ENCODE peak calls at places on chromosomes 13 and 19, in four cellular contexts. Z is A549, C is HCT116, Q is ascending aorta. A is an unnamed sample.

GRCh38 chr19:45040059-45040767 is 1.4 kb downstream of the CLASRP start:
- DNase-seq in Z (no peak), C (no peak), Q (no peak), A (no peak)

GRCh38 chr13:33284916-33285315 is 639 bp downstream of the STARD13 start:
- DNase-seq in Z (no peak), C (no peak), Q (no peak), A (no peak)

GRCh38 chr19:32669205-32669785 is 5.7 kb downstream of the ANKRD27 start:
- DNase-seq in Z (no peak), C (no peak), Q (no peak), A (no peak)

GRCh38 chr19:11005521-11005920 is 44.7 kb downstream of the SMARCA4 start:
- DNase-seq in Z (no peak), C (no peak), Q (no peak), A (no peak)

GRCh38 chr19:29079331-29079730 is 133.6 kb downstream of the UQCRFS1 start:
- DNase-seq in Z (no peak), C (no peak), Q (no peak), A (no peak)

GRCh38 chr13:81606074-81606473 is 1265.1 kb upstream of the SPRY2 start:
- DNase-seq in Z (no peak), C (no peak), Q (no peak), A (no peak)

GRCh38 chr13:31675521-31675953 is 63.8 kb upstream of the RXFP2 start:
- DNase-seq in Z (no peak), C (no peak), Q (no peak), A (peak)

GRCh38 chr19:37938379-37938778 is 31.4 kb downstream of the SIPA1L3 start:
- DNase-seq in Z (no peak), C (no peak), Q (no peak), A (no peak)

GRCh38 chr19:39262496-39262895 is 5.7 kb upstream of the IFNL2 start:
- DNase-seq in Z (no peak), C (no peak), Q (no peak), A (no peak)

GRCh38 chr13:64746845-64747244 is 2483.3 kb downstream of the PCDH9 start:
- DNase-seq in Z (no peak), C (no peak), Q (no peak), A (no peak)

GRCh38 chr13:20456737-20457136 is 68.9 kb downstream of the CRYL1 start:
- DNase-seq in Z (no peak), C (no peak), Q (no peak), A (no peak)

GRCh38 chr19:30648321-30648720 is 276.1 kb downstream of the ZNF536 start:
- DNase-seq in Z (no peak), C (no peak), Q (no peak), A (peak)

GRCh38 chr13:37058801-37059135 is 720 bp downstream of the SUPT20H start:
- DNase-seq in Z (no peak), C (no peak), Q (no peak), A (no peak)

GRCh38 chr19:56840452-56841193 is at the start of the genes PEG3 and ZIM2:
- DNase-seq in Z (no peak), C (no peak), Q (peak), A (no peak)

GRCh38 chr13:100440756-100441421 is 147.7 kb downstream of the GGACT start:
- DNase-seq in Z (no peak), C (no peak), Q (no peak), A (peak)

GRCh38 chr19:48967346-48968178 is 2.5 kb downstream of the FTL start:
- DNase-seq in Z (peak), C (no peak), Q (no peak), A (peak)

GRCh38 chr13:27455331-27455855 is 5.0 kb upstream of the MTIF3 start:
- DNase-seq in Z (no peak), C (no peak), Q (no peak), A (peak)

GRCh38 chr19:1169921-1170885 is 3.9 kb downstream of the SBNO2 start:
- DNase-seq in Z (no peak), C (no peak), Q (no peak), A (peak)

GRCh38 chr19:1690570-1691307 is 38.3 kb upstream of the TCF3 start:
- DNase-seq in Z (no peak), C (no peak), Q (no peak), A (peak)

GRCh38 chr19:11377237-11377636 is 2.8 kb downstream of the SWSAP1 start:
- DNase-seq in Z (peak), C (no peak), Q (no peak), A (peak)

GRCh38 chr13:30869491-30869890 is 36.6 kb upstream of the MEDAG start:
- DNase-seq in Z (no peak), C (no peak), Q (no peak), A (peak)

GRCh38 chr19:12695090-12695489 is 1.3 kb downstream of the FBXW9 start:
- DNase-seq in Z (no peak), C (no peak), Q (no peak), A (no peak)

GRCh38 chr19:46898731-46899130 is 37.9 kb downstream of the ARHGAP35 start:
- DNase-seq in Z (no peak), C (no peak), Q (no peak), A (peak)

GRCh38 chr19:53424968-53425597 is 6.7 kb upstream of the ZNF761 start:
- DNase-seq in Z (peak), C (no peak), Q (peak), A (peak)

GRCh38 chr13:60411464-60411863 is 14.4 kb downstream of the TDRD3 start:
- DNase-seq in Z (no peak), C (no peak), Q (no peak), A (no peak)

GRCh38 chr19:17977073-17977472 is 10.2 kb downstream of the KCNN1 start:
- DNase-seq in Z (no peak), C (no peak), Q (no peak), A (no peak)

GRCh38 chr13:95137096-95137495 is 164.2 kb downstream of the ABCC4 start:
- DNase-seq in Z (no peak), C (no peak), Q (no peak), A (no peak)

GRCh38 chr13:110570886-110571285 is 9.4 kb upstream of the RAB20 start:
- DNase-seq in Z (no peak), C (no peak), Q (no peak), A (no peak)

GRCh38 chr13:80334582-80335260 is 6.2 kb downstream of the SPRY2 start:
- DNase-seq in Z (no peak), C (no peak), Q (no peak), A (no peak)

GRCh38 chr19:35027851-35028599 is 2.2 kb upstream of the SCN1B start:
- DNase-seq in Z (peak), C (no peak), Q (no peak), A (peak)

GRCh38 chr19:30719189-30719990 is 347.2 kb downstream of the ZNF536 start:
- DNase-seq in Z (peak), C (no peak), Q (no peak), A (peak)

GRCh38 chr13:75418997-75419396 is 63.0 kb downstream of the TBC1D4 start:
- DNase-seq in Z (no peak), C (no peak), Q (no peak), A (no peak)

GRCh38 chr13:81275666-81276258 is 934.8 kb upstream of the SPRY2 start:
- DNase-seq in Z (no peak), C (no peak), Q (no peak), A (no peak)

GRCh38 chr13:74136089-74136658 is 2.0 kb upstream of the KLF12 start:
- DNase-seq in Z (peak), C (no peak), Q (no peak), A (peak)

GRCh38 chr19:21260164-21260847 is 68.9 kb downstream of the ZNF708 start:
- DNase-seq in Z (no peak), C (no peak), Q (no peak), A (no peak)

GRCh38 chr19:21256722-21257121 is 72.5 kb downstream of the ZNF708 start:
- DNase-seq in Z (peak), C (peak), Q (no peak), A (no peak)
- TF ChIP-seq CTCF in Z (peak), C (peak), Q (no peak), A (peak)

GRCh38 chr19:3719868-3720532 is 11.8 kb downstream of the TJP3 start:
- DNase-seq in Z (no peak), C (no peak), Q (no peak), A (no peak)

GRCh38 chr19:3720533-3720917 is 12.3 kb downstream of the TJP3 start:
- DNase-seq in Z (peak), C (no peak), Q (no peak), A (no peak)

GRCh38 chr19:3721131-3721899 is 13.1 kb downstream of the TJP3 start:
- DNase-seq in Z (peak), C (peak), Q (no peak), A (peak)

GRCh38 chr19:3712663-3713531 is 4.7 kb downstream of the TJP3 start:
- DNase-seq in Z (peak), C (peak), Q (no peak), A (no peak)

DNA sequence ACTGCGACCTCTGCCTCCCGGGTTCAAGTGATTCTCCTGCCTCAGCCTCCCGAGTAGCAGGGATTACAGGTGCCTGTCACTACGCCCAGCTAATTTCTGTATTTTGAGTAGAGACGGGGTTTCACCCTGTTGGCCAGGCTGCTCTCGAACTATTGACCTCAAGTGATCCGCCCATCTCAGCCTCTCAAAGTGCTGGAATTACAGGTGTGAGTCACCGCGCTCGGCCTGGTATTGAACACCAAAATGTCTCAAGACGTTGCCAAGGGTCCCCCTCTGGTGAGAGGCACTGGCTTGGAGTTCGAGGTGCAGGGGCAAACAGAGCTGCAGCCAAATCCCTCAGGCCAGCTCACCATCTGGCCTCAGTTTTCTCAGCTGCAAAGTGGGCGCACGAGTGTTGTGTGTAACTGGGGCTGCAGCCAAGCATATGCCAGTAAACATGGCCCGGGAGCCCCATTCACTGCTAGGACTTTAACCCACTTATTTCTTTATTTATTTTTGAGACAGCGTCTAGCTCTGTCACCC is 8.0 kb downstream of the TJP3 start:
- DNase-seq in Z (peak), C (no peak), Q (no peak), A (no peak)
- TF ChIP-seq CTCF in Z (no peak), C (no peak), Q (no peak), A (no peak)

GRCh38 chr19:19468424-19469050 is 46.8 kb downstream of the TSSK6 start:
- DNase-seq in Z (peak), C (no peak), Q (no peak), A (peak)
- TF ChIP-seq CTCF in Z (no peak), C (no peak), Q (no peak), A (no peak)

GRCh38 chr13:112506046-112506445 is 81.9 kb downstream of the TUBGCP3 start:
- DNase-seq in Z (no peak), C (no peak), Q (no peak), A (no peak)

GRCh38 chr13:112513761-112514160 is 74.2 kb downstream of the TUBGCP3 start:
- DNase-seq in Z (no peak), C (no peak), Q (no peak), A (no peak)

GRCh38 chr13:112510987-112511715 is 76.8 kb downstream of the TUBGCP3 start:
- DNase-seq in Z (no peak), C (no peak), Q (no peak), A (no peak)

GRCh38 chr13:112509190-112509589 is 78.8 kb downstream of the TUBGCP3 start:
- DNase-seq in Z (no peak), C (no peak), Q (no peak), A (no peak)

DNA sequence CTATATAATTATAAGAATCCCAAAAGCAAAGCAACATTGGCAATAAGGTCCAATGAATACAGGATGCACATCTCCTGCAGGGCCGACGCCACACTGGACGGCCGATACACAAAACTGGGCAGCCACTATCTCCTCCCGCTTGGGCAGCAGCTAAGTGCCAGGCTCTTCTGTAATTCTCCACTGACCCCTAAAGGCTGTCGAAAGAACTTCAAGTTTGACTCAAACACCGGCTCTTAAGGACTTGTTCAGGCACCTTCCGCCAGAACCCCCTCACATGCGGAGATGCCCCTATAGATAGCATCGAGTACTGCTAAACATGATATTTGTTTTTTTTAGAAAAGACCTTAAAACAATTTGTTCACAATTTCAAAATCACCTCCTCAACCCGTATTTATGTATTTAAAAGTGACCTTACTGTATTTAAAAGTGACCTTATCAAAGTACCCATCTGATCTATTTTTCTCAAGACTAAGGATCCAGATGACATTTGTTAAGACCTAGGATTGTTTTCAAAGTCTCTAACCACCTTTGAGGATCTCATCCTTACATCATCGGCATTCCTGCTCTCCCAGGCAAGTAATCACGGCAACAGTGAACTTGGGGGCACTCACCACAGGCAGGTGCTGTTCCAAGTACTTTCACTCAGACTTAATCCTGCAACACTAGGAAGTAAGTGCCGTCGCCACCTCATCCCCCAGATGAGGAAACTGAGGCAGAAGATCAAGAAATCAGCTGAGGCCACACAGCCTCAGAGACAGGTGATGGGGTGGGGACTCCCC is 77.8 kb downstream of the TUBGCP3 start:
- DNase-seq in Z (peak), C (peak), Q (no peak), A (peak)
- TF ChIP-seq CTCF in Z (peak), C (peak), Q (peak), A (peak)

GRCh38 chr19:16066611-16067104 is 9.6 kb upstream of the TPM4 start:
- DNase-seq in Z (peak), C (peak), Q (no peak), A (peak)
- TF ChIP-seq CTCF in Z (peak), C (no peak), Q (no peak), A (no peak)

GRCh38 chr19:41355802-41356201 is 2.1 kb upstream of the TGFB1 start:
- DNase-seq in Z (no peak), C (no peak), Q (no peak), A (no peak)

GRCh38 chr19:41352609-41353465 is 885 bp downstream of the TGFB1 start:
- DNase-seq in Z (peak), C (no peak), Q (no peak), A (no peak)

GRCh38 chr19:41355035-41355434 is 1.3 kb upstream of the TGFB1 start:
- DNase-seq in Z (no peak), C (no peak), Q (no peak), A (no peak)

GRCh38 chr19:41353466-41354342 is at the start of gene TGFB1:
- DNase-seq in Z (peak), C (peak), Q (peak), A (peak)

DNA sequence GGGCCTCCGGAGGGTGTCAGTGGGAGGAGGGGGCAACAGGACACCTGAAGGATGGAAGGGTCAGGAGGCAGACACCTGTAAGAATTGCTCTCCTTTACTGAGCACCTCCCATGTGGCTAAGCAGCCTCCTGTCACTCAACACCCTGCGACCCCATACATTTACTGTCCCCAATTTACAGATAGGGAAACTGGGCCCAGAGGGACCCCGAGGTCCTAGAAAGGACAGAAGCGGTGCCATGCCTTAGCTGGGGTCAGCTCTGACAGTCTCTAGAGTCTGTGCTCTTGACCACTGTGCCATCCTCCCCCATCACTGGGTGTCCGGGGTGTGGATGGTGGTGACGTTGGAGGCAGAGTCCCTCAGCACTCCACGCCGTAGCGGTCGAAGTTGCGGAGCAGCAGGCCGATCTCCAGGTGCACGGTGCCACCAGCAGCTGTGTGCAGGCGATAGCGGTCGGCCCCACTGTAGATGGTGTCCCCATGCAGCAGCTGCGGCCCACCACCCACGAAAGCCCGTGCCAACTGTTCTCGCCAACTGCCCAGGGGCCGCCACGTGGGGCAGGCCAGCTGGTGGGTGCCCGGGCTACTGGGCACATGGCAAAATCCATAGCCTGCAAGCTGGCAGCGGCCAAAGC is 737 bp upstream of the TGFB1 start:
- DNase-seq in Z (no peak), C (no peak), Q (no peak), A (no peak)
- TF ChIP-seq CTCF in Z (peak), C (no peak), Q (no peak), A (no peak)

GRCh38 chr13:51223284-51224270 is 1.4 kb downstream of the FAM124A start:
- DNase-seq in Z (no peak), C (no peak), Q (no peak), A (no peak)
- TF ChIP-seq CTCF in Z (no peak), C (no peak), Q (no peak), A (no peak)

GRCh38 chr13:23440821-23441608 is 7.5 kb upstream of the SACS start:
- DNase-seq in Z (peak), C (no peak), Q (no peak), A (no peak)
- TF ChIP-seq CTCF in Z (no peak), C (no peak), Q (no peak), A (no peak)

GRCh38 chr13:44971656-44972595 is 17.3 kb downstream of the NUFIP1 start:
- DNase-seq in Z (no peak), C (no peak), Q (no peak), A (no peak)

GRCh38 chr13:44972956-44973581 is 16.2 kb downstream of the NUFIP1 start:
- DNase-seq in Z (peak), C (peak), Q (no peak), A (peak)

GRCh38 chr13:44969858-44970484 is 19.3 kb downstream of the NUFIP1 start:
- DNase-seq in Z (peak), C (peak), Q (no peak), A (peak)

GRCh38 chr13:44961997-44962396 is 27.3 kb downstream of the NUFIP1 start:
- DNase-seq in Z (no peak), C (no peak), Q (no peak), A (no peak)

DNA sequence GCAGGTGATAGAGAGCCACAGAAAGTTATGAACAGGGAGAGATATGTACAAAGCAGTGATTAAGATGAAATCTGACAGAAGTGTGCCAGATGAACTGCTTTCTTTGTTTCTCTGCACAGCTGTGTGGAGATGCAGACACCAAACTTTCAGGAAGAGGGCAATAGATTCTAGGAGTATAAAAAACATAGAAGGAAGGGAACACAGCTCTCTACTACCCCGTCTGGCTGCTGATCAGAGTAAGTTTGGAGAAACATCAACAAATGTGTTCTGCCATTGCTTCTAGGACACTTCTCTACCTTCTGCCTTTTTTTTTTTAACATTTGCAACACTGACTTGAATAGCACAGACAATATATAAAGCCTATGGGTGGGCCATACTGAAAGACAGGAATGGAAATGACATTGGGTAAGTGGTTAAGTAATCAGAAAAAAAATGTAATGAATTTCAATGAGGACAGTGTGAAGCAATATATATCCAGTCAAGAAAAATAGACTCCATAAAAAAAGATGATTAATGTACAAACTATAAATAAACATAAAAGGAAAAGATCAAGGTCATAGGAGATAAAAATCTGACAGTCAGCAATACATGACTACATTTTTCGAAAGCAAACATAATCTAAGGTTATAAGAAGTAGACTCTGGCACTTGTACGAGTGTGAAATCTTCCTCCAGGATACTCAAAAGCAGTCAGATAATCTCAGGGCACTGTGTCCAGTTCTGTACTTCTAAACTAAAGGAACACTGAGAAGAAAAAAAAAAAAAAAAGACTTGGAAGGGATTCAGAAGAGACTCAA is 21.4 kb downstream of the NUFIP1 start:
- DNase-seq in Z (peak), C (no peak), Q (no peak), A (no peak)
- TF ChIP-seq CTCF in Z (no peak), C (no peak), Q (no peak), A (peak)

DNA sequence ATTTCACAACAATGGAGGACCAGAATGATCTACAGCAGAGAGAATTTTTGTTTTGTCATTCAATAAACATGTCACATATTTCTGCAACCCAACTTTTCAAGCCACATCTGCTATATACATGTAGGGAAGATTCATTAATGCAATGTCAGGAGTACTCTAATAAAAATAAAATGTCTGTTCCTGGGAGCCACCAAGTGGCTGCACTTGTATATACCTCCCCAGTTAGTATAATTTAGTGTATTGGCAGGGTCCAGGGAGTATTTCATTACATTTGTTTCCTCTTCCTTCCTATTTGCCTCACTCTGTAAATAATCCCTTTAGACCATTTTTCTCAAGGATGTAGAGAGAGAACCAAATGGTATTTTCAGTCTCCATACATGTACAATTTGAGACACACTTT is 1169.0 kb downstream of the DIAPH3 start:
- DNase-seq in Z (no peak), C (no peak), Q (no peak), A (no peak)
- TF ChIP-seq CTCF in Z (no peak), C (no peak), Q (no peak), A (no peak)